ENCODE peak calls at places on chromosomes 12 and 14, in four cellular contexts. One of them, this sample, is unnamed.

GRCh38 chr12:95326450-95326849 is 108.8 kb downstream of the VEZT start:
- DNase-seq in pancreas: no peak
- DNase-seq in type B pancreatic cell: no peak
- DNase-seq in neural progenitor cell: no peak
- DNase-seq in this sample: no peak

GRCh38 chr14:59189822-59190368 is 1.4 kb downstream of the DAAM1 start:
- DNase-seq in pancreas: peak
- DNase-seq in type B pancreatic cell: peak
- DNase-seq in neural progenitor cell: peak
- DNase-seq in this sample: peak

GRCh38 chr12:13784504-13784903 is 196.9 kb downstream of the GRIN2B start:
- DNase-seq in pancreas: no peak
- DNase-seq in type B pancreatic cell: no peak
- DNase-seq in neural progenitor cell: no peak
- DNase-seq in this sample: no peak

GRCh38 chr12:120836119-120836684 is 68.0 kb downstream of the SPPL3 start:
- DNase-seq in pancreas: no peak
- DNase-seq in type B pancreatic cell: no peak
- DNase-seq in neural progenitor cell: no peak
- DNase-seq in this sample: no peak

GRCh38 chr14:92984082-92984788 is 61.3 kb downstream of the CHGA start:
- DNase-seq in pancreas: no peak
- DNase-seq in type B pancreatic cell: no peak
- DNase-seq in neural progenitor cell: no peak
- DNase-seq in this sample: no peak

GRCh38 chr14:27389402-27389801 is 791.6 kb upstream of the NOVA1 start:
- DNase-seq in pancreas: no peak
- DNase-seq in type B pancreatic cell: no peak
- DNase-seq in neural progenitor cell: no peak
- DNase-seq in this sample: no peak

GRCh38 chr12:34298176-34298970 is 276.1 kb downstream of the ALG10 start:
- DNase-seq in pancreas: no peak
- DNase-seq in type B pancreatic cell: no peak
- DNase-seq in neural progenitor cell: no peak
- DNase-seq in this sample: no peak

GRCh38 chr12:125983094-125983783 is 918.0 kb downstream of the AACS start:
- DNase-seq in pancreas: peak
- DNase-seq in type B pancreatic cell: peak
- DNase-seq in neural progenitor cell: peak
- DNase-seq in this sample: peak

GRCh38 chr12:13238204-13238603 is 41.7 kb downstream of the EMP1 start:
- DNase-seq in pancreas: no peak
- DNase-seq in type B pancreatic cell: no peak
- DNase-seq in neural progenitor cell: no peak
- DNase-seq in this sample: no peak

GRCh38 chr12:96164951-96165858 is 29.0 kb upstream of the ELK3 start:
- DNase-seq in pancreas: no peak
- DNase-seq in type B pancreatic cell: no peak
- DNase-seq in neural progenitor cell: no peak
- DNase-seq in this sample: no peak

GRCh38 chr12:69068431-69068830 is 135.5 kb upstream of the CPM start:
- DNase-seq in pancreas: peak
- DNase-seq in type B pancreatic cell: no peak
- DNase-seq in neural progenitor cell: no peak
- DNase-seq in this sample: peak

GRCh38 chr12:121600702-121601336 is 20.0 kb upstream of the KDM2B start:
- DNase-seq in pancreas: peak
- DNase-seq in type B pancreatic cell: no peak
- DNase-seq in neural progenitor cell: no peak
- DNase-seq in this sample: no peak

GRCh38 chr12:117344716-117345115 is 16.7 kb downstream of the NOS1 start:
- DNase-seq in pancreas: no peak
- DNase-seq in type B pancreatic cell: no peak
- DNase-seq in neural progenitor cell: no peak
- DNase-seq in this sample: no peak

GRCh38 chr12:89414851-89415250 is 62.5 kb upstream of the DUSP6 start:
- DNase-seq in pancreas: no peak
- DNase-seq in type B pancreatic cell: no peak
- DNase-seq in neural progenitor cell: no peak
- DNase-seq in this sample: no peak

GRCh38 chr14:51880810-51881580 is 20.6 kb downstream of the GNG2 start:
- DNase-seq in pancreas: no peak
- DNase-seq in type B pancreatic cell: no peak
- DNase-seq in neural progenitor cell: no peak
- DNase-seq in this sample: no peak
- TF ChIP-seq CTCF in pancreas: no peak
- TF ChIP-seq CTCF in type B pancreatic cell: peak
- TF ChIP-seq CTCF in neural progenitor cell: no peak
- TF ChIP-seq CTCF in this sample: no peak

DNA sequence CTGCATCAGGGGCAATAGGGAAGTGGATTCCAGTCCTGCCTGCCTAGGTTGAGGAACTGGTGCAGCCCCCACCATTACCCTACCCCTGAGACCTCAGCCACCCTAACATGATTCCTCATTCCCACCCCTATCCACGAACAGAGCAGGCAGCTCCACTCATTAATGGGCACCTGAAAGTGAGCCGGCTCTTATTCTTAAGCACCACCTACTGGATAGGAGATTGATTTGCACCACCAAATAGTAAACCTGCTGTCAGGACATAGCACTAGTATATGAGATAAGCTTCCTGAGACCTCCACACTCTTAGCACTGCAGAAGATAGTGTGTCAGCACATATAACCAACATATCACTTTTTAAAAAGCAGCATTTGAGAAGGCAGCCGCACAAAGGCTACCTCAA is 573.2 kb downstream of the SOX5 start:
- DNase-seq in pancreas: no peak
- DNase-seq in type B pancreatic cell: no peak
- DNase-seq in neural progenitor cell: peak
- DNase-seq in this sample: no peak
- TF ChIP-seq CTCF in pancreas: no peak
- TF ChIP-seq CTCF in type B pancreatic cell: no peak
- TF ChIP-seq CTCF in neural progenitor cell: peak
- TF ChIP-seq CTCF in this sample: no peak

GRCh38 chr12:86186449-86186848 is 69.7 kb downstream of the MGAT4C start:
- DNase-seq in pancreas: no peak
- DNase-seq in type B pancreatic cell: no peak
- DNase-seq in neural progenitor cell: peak
- DNase-seq in this sample: no peak
- TF ChIP-seq CTCF in pancreas: no peak
- TF ChIP-seq CTCF in type B pancreatic cell: no peak
- TF ChIP-seq CTCF in neural progenitor cell: no peak
- TF ChIP-seq CTCF in this sample: no peak

DNA sequence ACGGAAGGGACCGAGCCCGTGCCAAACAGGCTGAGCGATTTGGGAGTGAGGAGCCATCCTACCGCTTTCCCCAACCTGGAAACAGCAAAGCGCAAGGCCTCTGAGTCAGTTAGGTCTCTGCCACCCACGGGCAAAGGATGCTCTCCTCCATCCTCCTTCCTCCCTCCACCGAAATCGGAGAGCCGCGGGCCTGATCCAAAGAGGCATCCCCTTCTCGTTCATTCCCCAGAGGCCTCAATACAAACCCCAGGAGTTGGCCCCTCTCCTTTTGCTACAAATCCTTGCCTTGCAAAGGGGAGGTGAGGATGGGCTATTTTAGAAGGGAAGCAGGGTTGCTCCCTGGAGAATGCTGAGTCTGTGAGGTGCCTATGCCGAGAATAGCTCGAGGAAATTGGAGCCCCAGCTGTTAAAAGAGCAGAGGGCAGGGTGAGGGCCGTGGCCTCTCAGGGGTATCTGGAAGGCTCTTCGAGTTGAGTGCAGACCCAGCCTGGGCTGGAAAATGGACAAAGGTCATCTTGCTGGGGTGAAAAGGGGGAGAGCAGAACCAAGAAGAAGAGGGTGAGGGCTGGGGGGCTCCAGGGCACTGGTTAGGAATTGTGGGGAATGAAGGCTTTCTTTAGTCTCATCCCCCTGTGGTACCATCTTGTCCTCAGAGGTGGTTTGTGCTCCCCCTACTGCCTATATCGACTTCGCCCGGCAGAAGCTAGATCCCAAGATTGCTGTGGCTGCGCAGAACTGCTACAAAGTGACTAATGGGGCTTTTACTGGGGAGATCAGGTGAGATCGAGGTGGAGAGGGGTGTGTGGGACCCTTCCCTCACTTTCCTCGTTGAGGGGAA is 1.1 kb downstream of the TPI1 start:
- DNase-seq in pancreas: no peak
- DNase-seq in type B pancreatic cell: no peak
- DNase-seq in neural progenitor cell: peak
- DNase-seq in this sample: no peak
- TF ChIP-seq CTCF in pancreas: no peak
- TF ChIP-seq CTCF in type B pancreatic cell: no peak
- TF ChIP-seq CTCF in neural progenitor cell: peak
- TF ChIP-seq CTCF in this sample: peak

GRCh38 chr14:102924632-102925588 is 2.4 kb downstream of the AMN start:
- DNase-seq in pancreas: no peak
- DNase-seq in type B pancreatic cell: no peak
- DNase-seq in neural progenitor cell: no peak
- DNase-seq in this sample: no peak
- TF ChIP-seq CTCF in pancreas: no peak
- TF ChIP-seq CTCF in type B pancreatic cell: peak
- TF ChIP-seq CTCF in neural progenitor cell: peak
- TF ChIP-seq CTCF in this sample: peak

GRCh38 chr12:112473056-112473455 is 54.3 kb downstream of the PTPN11 start:
- DNase-seq in pancreas: no peak
- DNase-seq in type B pancreatic cell: no peak
- DNase-seq in neural progenitor cell: peak
- DNase-seq in this sample: no peak
- TF ChIP-seq CTCF in pancreas: no peak
- TF ChIP-seq CTCF in type B pancreatic cell: peak
- TF ChIP-seq CTCF in neural progenitor cell: peak
- TF ChIP-seq CTCF in this sample: peak

This sample was measured in kidney epithelial cell.